ENCODE peak calls at places on chromosome 15, in four cellular contexts. W is ovary; T is psoas muscle; R is CD8-positive, alpha-beta memory T cell. P is an unnamed sample.

GRCh38 chr15:58352026-58352929 is 79.5 kb upstream of the LIPC start:
- DNase-seq in W (no peak), T (no peak), R (no peak), P (no peak)

GRCh38 chr15:69587731-69588130 is 135.1 kb downstream of the RPLP1 start:
- DNase-seq in W (no peak), T (no peak), R (no peak), P (no peak)

GRCh38 chr15:62362608-62363007 is 197.5 kb upstream of the C2CD4B start:
- DNase-seq in W (no peak), T (no peak), R (no peak), P (no peak)

GRCh38 chr15:88401972-88402656 is 65.1 kb downstream of the MRPL46 start:
- DNase-seq in W (no peak), T (no peak), R (no peak), P (no peak)

GRCh38 chr15:64850778-64851502 is 9.2 kb downstream of the PLEKHO2 start:
- DNase-seq in W (no peak), T (no peak), R (no peak), P (no peak)

GRCh38 chr15:25176991-25177954 is 222.5 kb downstream of the SNRPN start:
- DNase-seq in W (peak; percentile 9), T (peak; percentile 28), R (no peak), P (no peak)

GRCh38 chr15:25684521-25685215 is 178.5 kb downstream of the ATP10A start:
- DNase-seq in W (no peak), T (peak; percentile 73), R (no peak), P (no peak)

GRCh38 chr15:68400066-68400456 is 31.9 kb downstream of the ITGA11 start:
- DNase-seq in W (no peak), T (no peak), R (no peak), P (no peak)

GRCh38 chr15:90665288-90666134 is 51.6 kb upstream of the BLM start:
- DNase-seq in W (peak; percentile 74), T (peak; percentile 81), R (peak; percentile 53), P (no peak)

GRCh38 chr15:75024102-75024636 is 779 bp downstream of the PPCDC start:
- DNase-seq in W (no peak), T (no peak), R (no peak), P (no peak)

GRCh38 chr15:65740148-65740547 is 51.9 kb downstream of the DENND4A start:
- DNase-seq in W (no peak), T (no peak), R (no peak), P (no peak)

GRCh38 chr15:39720721-39721611 is 61.7 kb downstream of the FSIP1 start:
- DNase-seq in W (no peak), T (no peak), R (no peak), P (peak; percentile 16)

GRCh38 chr15:45474799-45475198 is 47.8 kb downstream of the SLC30A4 start:
- DNase-seq in W (no peak), T (no peak), R (no peak), P (no peak)

GRCh38 chr15:34753236-34753894 is 1.4 kb downstream of the GJD2 start:
- DNase-seq in W (no peak), T (no peak), R (no peak), P (no peak)

GRCh38 chr15:70789213-70789612 is 25.9 kb upstream of the UACA start:
- DNase-seq in W (no peak), T (no peak), R (no peak), P (no peak)

GRCh38 chr15:23497710-23498111 is 50.7 kb upstream of the GOLGA6L2 start:
- DNase-seq in W (no peak), T (no peak), R (no peak), P (no peak)

GRCh38 chr15:75680007-75680789 is 32.5 kb downstream of the CSPG4 start:
- DNase-seq in W (no peak), T (no peak), R (no peak), P (no peak)

GRCh38 chr15:74799255-74799842 is 13.3 kb upstream of the LMAN1L start:
- DNase-seq in W (no peak), T (no peak), R (peak; percentile 36), P (no peak)

GRCh38 chr15:93063796-93064690 is 25.0 kb downstream of the RGMA start:
- DNase-seq in W (peak; percentile 18), T (peak; percentile 83), R (no peak), P (no peak)

GRCh38 chr15:66016199-66016598 is 146.9 kb downstream of the RAB11A start:
- DNase-seq in W (no peak), T (no peak), R (no peak), P (no peak)

GRCh38 chr15:66619152-66619903 is 53.5 kb upstream of the LCTL start:
- DNase-seq in W (peak; percentile 77), T (peak; percentile 85), R (peak; percentile 20), P (no peak)

GRCh38 chr15:63166219-63166618 is 8.9 kb upstream of the RPS27L start:
- DNase-seq in W (no peak), T (no peak), R (no peak), P (no peak)

GRCh38 chr15:70137975-70138374 is 40.3 kb upstream of the TLE3 start:
- DNase-seq in W (no peak), T (no peak), R (no peak), P (no peak)

GRCh38 chr15:66092053-66092976 is 161.2 kb downstream of the MEGF11 start:
- DNase-seq in W (no peak), T (no peak), R (no peak), P (no peak)

GRCh38 chr15:40595219-40595618 is 1.2 kb downstream of the KNL1 start:
- DNase-seq in W (no peak), T (no peak), R (no peak), P (no peak)

GRCh38 chr15:93997071-93997658 is 234.2 kb upstream of the MCTP2 start:
- DNase-seq in W (no peak), T (no peak), R (no peak), P (no peak)

GRCh38 chr15:57297163-57297593 is 79.1 kb upstream of the CGNL1 start:
- DNase-seq in W (no peak), T (no peak), R (no peak), P (no peak)

GRCh38 chr15:65394936-65395335 is 17.1 kb upstream of the IGDCC3 start:
- DNase-seq in W (no peak), T (no peak), R (no peak), P (no peak)

GRCh38 chr15:52143862-52144261 is 31.3 kb upstream of the BCL2L10 start:
- DNase-seq in W (no peak), T (no peak), R (no peak), P (no peak)

GRCh38 chr15:51849866-51850265 is 20.4 kb downstream of the TMOD3 start:
- DNase-seq in W (no peak), T (no peak), R (no peak), P (no peak)

GRCh38 chr15:66411190-66411589 is 24.5 kb downstream of the MAP2K1 start:
- DNase-seq in W (no peak), T (no peak), R (no peak), P (no peak)

GRCh38 chr15:84992157-84992940 is 10.7 kb downstream of the PDE8A start:
- DNase-seq in W (no peak), T (no peak), R (no peak), P (peak; percentile 78)

GRCh38 chr15:52786436-52787122 is 3.6 kb downstream of the ONECUT1 start:
- DNase-seq in W (no peak), T (no peak), R (no peak), P (no peak)

GRCh38 chr15:64503197-64503596 is 42.8 kb downstream of the ZNF609 start:
- DNase-seq in W (no peak), T (no peak), R (peak; percentile 39), P (no peak)

GRCh38 chr15:38560456-38560926 is 4.1 kb downstream of the RASGRP1 start:
- DNase-seq in W (no peak), T (no peak), R (peak; percentile 17), P (no peak)

GRCh38 chr15:49079340-49080039 is 33.2 kb upstream of the SECISBP2L start:
- DNase-seq in W (no peak), T (no peak), R (no peak), P (no peak)

GRCh38 chr15:49075876-49076275 is 29.6 kb upstream of the SECISBP2L start:
- DNase-seq in W (no peak), T (no peak), R (no peak), P (no peak)
- H3K27ac ChIP-seq in W (no peak overlapping the region), T (no peak overlapping the region), R (no peak overlapping the region), P (no peak overlapping the region)

DNA sequence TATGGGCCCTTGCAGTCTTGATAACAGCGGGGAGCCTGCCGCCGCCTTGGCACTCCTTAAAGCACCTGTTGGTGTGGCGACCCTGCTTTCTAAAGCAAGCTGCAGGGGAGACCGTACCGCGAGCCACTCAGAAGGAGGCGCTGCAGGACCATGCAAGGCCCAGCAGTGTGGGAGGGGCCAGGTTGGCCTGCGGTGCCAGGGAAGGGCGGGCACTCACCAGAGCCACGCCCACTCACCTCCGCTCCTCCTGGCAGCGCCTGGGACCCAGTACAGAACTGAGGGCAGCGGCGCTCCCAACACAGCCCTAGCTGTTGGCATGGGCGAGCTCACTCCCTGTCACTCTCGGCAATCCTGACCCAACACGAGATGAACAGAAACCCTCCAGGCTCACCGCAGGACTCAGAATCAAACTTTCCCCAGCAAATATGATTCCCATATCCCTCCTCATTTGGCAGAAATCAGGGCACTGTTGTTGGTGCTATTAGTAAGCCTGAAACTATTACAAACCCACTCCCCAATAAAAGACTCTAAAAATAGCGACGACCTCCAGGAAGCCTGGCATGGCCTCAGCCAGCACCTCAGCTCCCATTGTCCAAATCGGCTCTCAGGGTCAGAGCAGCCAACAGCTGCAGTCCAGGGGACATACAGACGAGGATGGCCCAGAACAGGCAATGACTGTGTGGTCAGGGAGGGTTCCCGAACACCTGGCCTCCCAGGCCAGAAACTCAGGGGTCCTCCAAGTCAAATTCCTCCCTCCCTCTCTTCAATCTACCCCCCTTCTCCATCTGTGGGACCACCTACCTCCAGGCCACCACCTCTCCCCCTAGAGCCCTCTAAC is 77.2 kb downstream of the TBC1D2B start:
- DNase-seq in W (peak; percentile 60), T (peak; percentile 90), R (peak; percentile 77), P (peak; percentile 12)
- H3K27ac ChIP-seq in W (no peak overlapping the region), T (no peak overlapping the region), R (no peak overlapping the region), P (no peak overlapping the region)

DNA sequence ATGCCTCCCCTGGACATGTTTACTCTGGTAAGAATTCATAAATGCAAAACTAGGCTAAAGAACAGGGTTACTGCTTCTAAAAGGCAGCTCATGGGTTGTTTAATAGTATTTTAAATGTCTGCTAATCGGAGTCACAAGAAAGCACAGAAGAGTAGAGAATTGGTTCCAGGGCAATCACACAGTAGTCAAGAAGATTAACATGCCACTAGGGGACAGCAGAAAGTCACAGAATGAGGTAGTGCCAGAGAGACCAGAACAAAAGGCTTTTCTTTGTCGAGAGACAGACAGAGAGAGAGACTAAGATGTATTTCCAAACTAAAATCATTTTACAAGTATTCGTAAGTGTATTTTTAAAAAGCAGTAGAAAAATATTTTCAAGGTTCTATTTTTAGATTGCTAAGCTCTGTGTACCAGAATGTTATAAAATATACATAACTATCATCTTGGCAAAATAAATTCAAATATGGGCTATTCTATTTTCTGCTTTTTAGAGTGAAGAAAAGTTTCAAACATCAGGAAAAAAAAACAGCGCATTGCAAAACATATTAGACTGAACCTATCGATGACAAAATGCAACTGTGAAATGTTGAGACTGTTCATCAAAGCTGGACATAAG is 78.3 kb upstream of the CDIN1 start:
- DNase-seq in W (no peak), T (no peak), R (peak; percentile 5), P (peak; percentile 8)
- H3K27ac ChIP-seq in W (no peak overlapping the region), T (no peak overlapping the region), R (no peak overlapping the region), P (no peak overlapping the region)

DNA sequence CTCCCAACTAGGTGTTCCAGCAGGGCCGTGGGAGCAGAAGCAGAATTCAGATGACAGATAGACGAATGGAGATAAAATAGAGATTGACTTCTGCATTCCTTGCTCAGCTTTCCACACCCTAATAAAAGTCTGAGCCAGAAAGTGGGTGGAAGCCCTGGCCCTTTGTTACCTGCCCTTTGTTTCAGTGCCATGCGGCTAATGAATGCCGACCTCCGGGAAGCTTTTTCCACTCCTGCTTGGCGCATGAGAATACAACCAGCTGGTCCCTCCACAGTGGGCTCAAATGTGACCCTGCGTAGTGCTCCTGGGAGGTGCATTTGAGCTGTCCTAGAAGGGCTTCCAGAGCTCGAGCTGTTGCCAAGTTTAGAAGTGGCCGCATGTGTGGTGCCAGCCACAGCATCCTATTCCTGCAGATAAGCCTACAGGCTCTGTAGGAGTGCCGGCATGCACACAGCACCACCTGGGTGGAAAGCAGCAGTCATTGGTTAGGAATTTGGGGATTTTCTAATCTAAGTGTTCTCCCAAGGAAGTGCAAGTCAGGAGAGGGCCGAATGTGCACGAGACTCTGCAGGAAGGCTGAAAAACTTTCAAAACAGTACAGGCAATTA is 94.6 kb downstream of the SLCO3A1 start:
- DNase-seq in W (no peak), T (no peak), R (no peak), P (no peak)
- H3K27ac ChIP-seq in W (no peak overlapping the region), T (no peak overlapping the region), R (no peak overlapping the region), P (peak overlapping the region; percentile 73)